ENCODE peak calls at places on chromosome 3, in six cellular contexts. R is T-helper 9 cell, Q is endothelial cell of umbilical vein, X is DMS153, C is Calu3, L is amniotic epithelial cell. M is an unnamed sample.

GRCh38 chr3:43405888-43406636 is 119.7 kb downstream of the SNRK start:
- DNase-seq in R (no peak), Q (no peak), X (no peak), C (no peak), L (peak), M (peak)

GRCh38 chr3:140258222-140258724 is 323.3 kb downstream of the CLSTN2 start:
- DNase-seq in R (no peak), Q (peak), X (no peak), C (no peak), L (no peak), M (no peak)

GRCh38 chr3:183151716-183152385 is 10.7 kb downstream of the LAMP3 start:
- DNase-seq in R (no peak), Q (no peak), X (no peak), C (no peak), L (no peak), M (no peak)

GRCh38 chr3:120567370-120568197 is 28.6 kb upstream of the NDUFB4 start:
- DNase-seq in R (no peak), Q (peak), X (peak), C (peak), L (peak), M (peak)

GRCh38 chr3:13281657-13282527 is 138.2 kb downstream of the NUP210 start:
- DNase-seq in R (no peak), Q (no peak), X (no peak), C (no peak), L (no peak), M (no peak)

GRCh38 chr3:95172549-95172948 is 1109.7 kb downstream of the NSUN3 start:
- DNase-seq in R (no peak), Q (no peak), X (no peak), C (no peak), L (no peak), M (no peak)

GRCh38 chr3:36434682-36435426 is 54.5 kb downstream of the STAC start:
- DNase-seq in R (no peak), Q (no peak), X (no peak), C (no peak), L (no peak), M (peak)

GRCh38 chr3:12706504-12707253 is 42.8 kb upstream of the RAF1 start:
- DNase-seq in R (peak), Q (peak), X (peak), C (peak), L (peak), M (peak)

GRCh38 chr3:123152656-123153055 is 49.1 kb upstream of the SEC22A start:
- DNase-seq in R (no peak), Q (no peak), X (no peak), C (no peak), L (no peak), M (no peak)

GRCh38 chr3:181930105-181930504 is 218.4 kb downstream of the SOX2 start:
- DNase-seq in R (no peak), Q (no peak), X (no peak), C (no peak), L (no peak), M (no peak)

GRCh38 chr3:167559922-167560321 is 86.1 kb upstream of the SERPINI2 start:
- DNase-seq in R (no peak), Q (no peak), X (peak), C (no peak), L (no peak), M (no peak)